ENCODE peak calls at places on chromosomes 5 and 9, in seven cellular contexts. U, M, L, K, T, R and E are unnamed samples.

GRCh38 chr9:136646827-136647711 is 15.6 kb upstream of the EGFL7 start:
- DNase-seq in U (peak; percentile 35), M (no peak), L (peak; percentile 21), K (no peak), T (no peak), R (no peak), E (no peak)

GRCh38 chr5:96936431-96937221 is 746 bp downstream of the LNPEP start:
- DNase-seq in U (peak; percentile 64), M (peak; percentile 66), L (peak; percentile 36), K (peak; percentile 29), T (peak; percentile 32), R (peak; percentile 31), E (peak; percentile 40)

GRCh38 chr9:73741316-73741715 is 589.7 kb downstream of the ANXA1 start:
- DNase-seq in U (no peak), M (no peak), L (no peak), K (no peak), T (no peak), R (no peak), E (no peak)

GRCh38 chr5:98763001-98763630 is 10.3 kb upstream of the RGMB start:
- DNase-seq in U (no peak), M (no peak), L (no peak), K (no peak), T (no peak), R (peak; percentile 93), E (no peak)

GRCh38 chr9:79686381-79687130 is 114.8 kb downstream of the TLE4 start:
- DNase-seq in U (no peak), M (no peak), L (peak; percentile 40), K (peak; percentile 48), T (peak; percentile 88), R (peak; percentile 88), E (peak; percentile 54)

GRCh38 chr9:81564632-81565031 is 124.7 kb downstream of the TLE1 start:
- DNase-seq in U (no peak), M (no peak), L (no peak), K (no peak), T (no peak), R (no peak), E (no peak)

GRCh38 chr5:120509056-120509455 is 45.0 kb downstream of the PRR16 start:
- DNase-seq in U (no peak), M (no peak), L (no peak), K (no peak), T (no peak), R (peak; percentile 71), E (no peak)

GRCh38 chr5:159801303-159801702 is 115.0 kb upstream of the ADRA1B start:
- DNase-seq in U (no peak), M (no peak), L (no peak), K (no peak), T (no peak), R (no peak), E (no peak)

GRCh38 chr9:18115131-18115530 is 358.8 kb upstream of the ADAMTSL1 start:
- DNase-seq in U (no peak), M (peak; percentile 22), L (no peak), K (no peak), T (no peak), R (no peak), E (no peak)

GRCh38 chr5:1824903-1825841 is 24.0 kb downstream of the NDUFS6 start:
- DNase-seq in U (no peak), M (no peak), L (no peak), K (no peak), T (no peak), R (no peak), E (no peak)

GRCh38 chr5:125798311-125798710 is 624.9 kb upstream of the GRAMD2B start:
- DNase-seq in U (no peak), M (no peak), L (no peak), K (peak; percentile 46), T (peak; percentile 33), R (peak; percentile 42), E (peak; percentile 59)

GRCh38 chr9:17367035-17367434 is 211.8 kb upstream of the SH3GL2 start:
- DNase-seq in U (no peak), M (no peak), L (no peak), K (no peak), T (no peak), R (no peak), E (no peak)

GRCh38 chr9:68552700-68553099 is 12.0 kb upstream of the TMEM252 start:
- DNase-seq in U (no peak), M (no peak), L (no peak), K (peak; percentile 50), T (peak; percentile 16), R (peak; percentile 93), E (peak; percentile 41)

GRCh38 chr9:129608561-129609481 is 12.1 kb downstream of the C9orf50 start:
- DNase-seq in U (peak; percentile 50), M (peak; percentile 54), L (no peak), K (no peak), T (no peak), R (no peak), E (no peak)

GRCh38 chr5:72134226-72134625 is 27.0 kb downstream of the MAP1B start:
- DNase-seq in U (no peak), M (no peak), L (no peak), K (peak; percentile 68), T (no peak), R (no peak), E (peak; percentile 67)

GRCh38 chr5:172303090-172303995 is 19.8 kb upstream of the UBTD2 start:
- DNase-seq in U (no peak), M (no peak), L (no peak), K (peak; percentile 80), T (peak; percentile 70), R (no peak), E (peak; percentile 79)

GRCh38 chr5:25489834-25490538 is 845.2 kb upstream of the CDH10 start:
- DNase-seq in U (no peak), M (no peak), L (no peak), K (peak; percentile 83), T (peak; percentile 2), R (no peak), E (peak; percentile 67)

GRCh38 chr9:121819511-121820231 is 168.2 kb downstream of the DAB2IP start:
- DNase-seq in U (no peak), M (no peak), L (no peak), K (peak; percentile 84), T (no peak), R (peak; percentile 63), E (peak; percentile 79)

GRCh38 chr9:95552814-95553546 is 36.2 kb upstream of the PTCH1 start:
- DNase-seq in U (peak; percentile 63), M (peak; percentile 36), L (no peak), K (peak; percentile 3), T (no peak), R (no peak), E (no peak)

GRCh38 chr5:112483704-112484103 is 64.6 kb upstream of the EPB41L4A start:
- DNase-seq in U (no peak), M (no peak), L (no peak), K (no peak), T (no peak), R (no peak), E (peak; percentile 6)

GRCh38 chr9:70658765-70659164 is 244.3 kb upstream of the KLF9 start:
- DNase-seq in U (no peak), M (no peak), L (no peak), K (no peak), T (no peak), R (no peak), E (no peak)

GRCh38 chr9:87678650-87679355 is 47.1 kb upstream of the CTSL start:
- DNase-seq in U (no peak), M (no peak), L (peak; percentile 65), K (peak; percentile 61), T (peak; percentile 36), R (peak; percentile 74), E (peak; percentile 72)
- TF ChIP-seq CTCF in U (peak; percentile 65), M (peak; percentile 65), L (peak; percentile 71), K (peak; percentile 73), T (peak; percentile 85), R (peak; percentile 91), E (peak; percentile 87)

GRCh38 chr9:86795861-86796497 is 151.3 kb downstream of the GAS1 start:
- DNase-seq in U (no peak), M (peak; percentile 62), L (peak; percentile 71), K (no peak), T (no peak), R (peak; percentile 83), E (peak; percentile 2)
- H3K4me3 ChIP-seq in U (no peak overlapping the region), M (no peak overlapping the region), L (no peak overlapping the region), K (no peak overlapping the region), T (no peak overlapping the region), R (no peak overlapping the region), E (no peak overlapping the region)

DNA sequence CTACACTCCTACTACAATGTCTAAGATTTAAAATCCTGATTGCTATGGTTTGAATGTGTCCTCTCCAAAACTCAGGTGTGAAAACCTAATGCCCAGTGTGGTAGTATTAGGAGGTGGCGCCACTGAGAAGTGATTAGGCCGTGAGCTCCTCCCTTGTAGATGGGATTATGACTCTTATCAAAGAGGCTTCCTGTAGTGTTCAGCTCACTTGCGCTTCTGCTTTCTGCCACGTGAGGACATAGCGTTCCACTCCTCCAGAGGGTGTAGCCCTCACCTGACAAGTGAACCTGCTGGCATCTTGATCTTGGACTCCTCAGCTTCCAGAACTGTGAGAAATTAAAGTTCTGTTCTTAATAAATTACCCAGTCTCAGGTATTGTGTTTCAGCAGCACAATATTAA is 33.0 kb upstream of the WHRN start:
- DNase-seq in U (no peak), M (no peak), L (no peak), K (peak; percentile 64), T (peak; percentile 13), R (no peak), E (peak; percentile 75)
- TF ChIP-seq CTCF in U (no peak), M (no peak), L (no peak), K (peak; percentile 21), T (peak; percentile 16), R (no peak), E (peak; percentile 57)

GRCh38 chr5:170296036-170296934 is 1.3 kb downstream of the LCP2 start:
- DNase-seq in U (no peak), M (no peak), L (no peak), K (no peak), T (no peak), R (no peak), E (no peak)

GRCh38 chr5:170300361-170301013 is 2.9 kb upstream of the LCP2 start:
- DNase-seq in U (no peak), M (no peak), L (no peak), K (no peak), T (no peak), R (no peak), E (no peak)

GRCh38 chr5:170293273-170293672 is 4.3 kb downstream of the LCP2 start:
- DNase-seq in U (no peak), M (no peak), L (peak; percentile 53), K (no peak), T (no peak), R (no peak), E (no peak)

GRCh38 chr5:170297589-170298462 is at the start of gene LCP2:
- DNase-seq in U (no peak), M (no peak), L (no peak), K (no peak), T (peak; percentile 7), R (no peak), E (no peak)

DNA sequence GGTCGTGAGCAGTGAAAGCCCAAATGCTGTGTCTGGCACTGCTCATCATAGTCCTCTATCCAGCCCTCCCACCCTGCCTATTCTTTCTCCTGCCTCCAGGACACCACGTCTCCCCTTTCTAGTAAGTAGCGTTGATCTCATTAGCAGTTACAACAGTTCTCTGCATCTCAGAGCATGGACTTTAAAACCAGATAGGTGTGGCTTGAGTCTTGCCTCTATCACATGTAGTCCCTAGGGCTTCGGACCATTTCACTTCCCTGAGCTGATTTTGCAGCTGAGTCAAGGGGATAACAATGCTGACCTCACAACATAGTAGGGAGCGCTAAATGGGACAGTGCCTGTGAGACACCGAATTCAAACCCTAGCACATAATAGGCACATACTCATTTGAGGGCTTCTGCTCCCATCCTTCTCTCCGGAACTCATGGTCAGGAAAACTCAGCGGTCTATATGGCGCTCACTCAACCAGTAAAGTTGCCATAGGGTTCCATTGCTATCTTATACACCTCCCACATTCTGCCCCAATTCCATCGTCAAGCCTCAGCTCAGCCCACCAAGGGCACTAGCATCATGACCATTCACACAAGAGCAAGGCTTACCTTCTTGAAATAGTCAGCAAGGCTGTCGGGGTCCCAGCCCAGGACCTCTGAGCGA is 515 bp downstream of the LCP2 start:
- DNase-seq in U (no peak), M (no peak), L (no peak), K (no peak), T (no peak), R (no peak), E (no peak)
- H3K4me3 ChIP-seq in U (no peak overlapping the region), M (peak overlapping the region; percentile 1), L (peak overlapping the region; percentile 40), K (no peak overlapping the region), T (no peak overlapping the region), R (no peak overlapping the region), E (no peak overlapping the region)